ENCODE peak calls at places on chromosome 11, in five cellular contexts. K is SK-N-SH, O is HepG2, L is K562, M is GM12878. F is an unnamed sample.

GRCh38 chr11:78365381-78365792 is 52.2 kb downstream of the GAB2 start:
- DNase-seq in O (peak), L (no peak), K (no peak), M (no peak), F (no peak)

GRCh38 chr11:19263333-19263732 is 22.6 kb upstream of the E2F8 start:
- DNase-seq in M (no peak), K (no peak), O (no peak), L (no peak), F (no peak)

GRCh38 chr11:103624708-103625623 is 411.5 kb upstream of the DDI1 start:
- DNase-seq in K (peak), M (no peak), O (no peak), L (no peak), F (no peak)

GRCh38 chr11:92556435-92556834 is 331.8 kb downstream of the FAT3 start:
- DNase-seq in M (no peak), L (no peak), O (no peak), K (no peak), F (no peak)

GRCh38 chr11:3080733-3081385 is 23.6 kb upstream of the CARS1 start:
- DNase-seq in M (no peak), K (no peak), O (no peak), L (no peak), F (no peak)

GRCh38 chr11:79309402-79309801 is 131.4 kb downstream of the TENM4 start:
- DNase-seq in K (no peak), M (no peak), O (no peak), L (no peak), F (no peak)

GRCh38 chr11:11849127-11849746 is 7.5 kb downstream of the USP47 start:
- DNase-seq in M (peak), L (peak), K (peak), O (peak), F (peak)

GRCh38 chr11:123607781-123608180 is 46.6 kb downstream of the SCN3B start:
- DNase-seq in L (no peak), M (no peak), O (no peak), K (no peak), F (no peak)

GRCh38 chr11:57781529-57781943 is 19.9 kb downstream of the CTNND1 start:
- DNase-seq in L (peak), K (no peak), O (no peak), M (no peak), F (no peak)

GRCh38 chr11:113279591-113279990 is 34.8 kb upstream of the TTC12 start:
- DNase-seq in K (no peak), M (no peak), L (no peak), O (no peak), F (no peak)

GRCh38 chr11:16180868-16181267 is 175.5 kb downstream of the SOX6 start:
- DNase-seq in O (no peak), M (no peak), L (no peak), K (no peak), F (no peak)

GRCh38 chr11:16182553-16182952 is 173.8 kb downstream of the SOX6 start:
- DNase-seq in K (no peak), L (no peak), M (no peak), O (no peak), F (no peak)

GRCh38 chr11:16186680-16187079 is 169.7 kb downstream of the SOX6 start:
- DNase-seq in O (no peak), L (no peak), K (no peak), M (no peak), F (no peak)

GRCh38 chr11:16185042-16185441 is 171.3 kb downstream of the SOX6 start:
- DNase-seq in L (no peak), O (no peak), K (no peak), M (no peak), F (no peak)

GRCh38 chr11:16184588-16184987 is 171.8 kb downstream of the SOX6 start:
- DNase-seq in L (peak), O (peak), M (no peak), K (no peak), F (no peak)
- TF ChIP-seq REST in L (no peak), O (no peak), M (no peak), K (no peak), F (no peak)

GRCh38 chr11:121356357-121356756 is 63.8 kb downstream of the SC5D start:
- DNase-seq in M (no peak), L (no peak), O (no peak), K (no peak), F (no peak)
- TF ChIP-seq GABPA in M (no peak), L (no peak), O (no peak), K (no peak), F (no peak)

GRCh38 chr11:129814244-129814992 is 1.2 kb upstream of the TMEM45B start:
- DNase-seq in O (no peak), L (peak), M (no peak), K (peak), F (no peak)
- TF ChIP-seq REST in O (no peak), L (no peak), M (no peak), K (no peak), F (no peak)

GRCh38 chr11:61752925-61753551 is 602 bp downstream of the MYRF start:
- DNase-seq in K (no peak), L (no peak), O (no peak), M (no peak), F (no peak)

GRCh38 chr11:61753672-61754071 is 1.2 kb downstream of the MYRF start:
- DNase-seq in M (no peak), K (no peak), O (no peak), L (no peak), F (no peak)

GRCh38 chr11:61756147-61756451 is 3.7 kb downstream of the MYRF start:
- DNase-seq in K (no peak), L (no peak), M (no peak), O (no peak), F (no peak)

GRCh38 chr11:61756452-61757212 is 4.2 kb downstream of the MYRF start:
- DNase-seq in L (peak), M (peak), K (no peak), O (peak), F (peak)

GRCh38 chr11:61754534-61755482 is 2.4 kb downstream of the MYRF start:
- DNase-seq in K (no peak), L (peak), M (no peak), O (no peak), F (no peak)
- TF ChIP-seq GABPA in K (no peak), L (no peak), M (no peak), O (no peak), F (no peak)

DNA sequence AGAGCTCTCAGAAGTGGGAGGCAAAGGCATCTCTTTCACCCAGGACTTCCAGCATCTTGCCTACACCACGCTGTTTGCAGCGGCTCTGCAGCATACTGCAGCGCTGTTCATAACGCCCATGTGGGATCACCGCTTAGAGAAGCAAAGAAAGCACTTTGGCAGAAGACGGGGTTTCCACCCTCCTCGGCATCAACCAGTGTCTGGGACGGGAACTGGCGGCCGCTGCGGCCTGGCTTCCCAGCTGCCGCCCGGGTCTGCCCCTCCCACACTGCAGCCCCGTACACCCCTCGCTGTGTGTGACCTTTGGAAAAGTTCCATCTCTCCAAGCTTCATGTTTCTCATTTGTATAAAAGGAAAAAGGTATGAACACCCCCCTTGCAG is 542 bp upstream of the TIRAP start:
- DNase-seq in O (peak), M (no peak), L (no peak), K (peak), F (no peak)
- TF ChIP-seq REST in O (no peak), M (no peak), L (no peak), K (no peak), F (no peak)

GRCh38 chr11:83793332-83793731 is 507.2 kb upstream of the CCDC90B start:
- DNase-seq in O (no peak), L (no peak), K (no peak), M (no peak), F (no peak)
- TF ChIP-seq GABPA in O (no peak), L (no peak), K (no peak), M (no peak), F (no peak)

GRCh38 chr11:69908511-69909220 is 89.5 kb upstream of the FGF3 start:
- DNase-seq in K (no peak), L (no peak), O (no peak), M (no peak), F (no peak)
- TF ChIP-seq REST in K (no peak), L (no peak), O (no peak), M (no peak), F (no peak)

GRCh38 chr11:62922653-62923371 is 1.6 kb upstream of the CHRM1 start:
- DNase-seq in M (no peak), K (no peak), O (no peak), L (peak), F (no peak)
- TF ChIP-seq GABPA in M (no peak), K (no peak), O (no peak), L (no peak), F (no peak)

F was measured in HL-60.